ENCODE peak calls at places on chromosomes 12 and 14, in four cellular contexts. One of them, this sample, is unnamed.

GRCh38 chr12:89349814-89350213 is 2.5 kb downstream of the DUSP6 start:
- DNase-seq in HTR-8/SVneo: no peak
- DNase-seq in mammary epithelial cell: peak
- DNase-seq in fibroblast of the aortic adventitia: peak
- DNase-seq in this sample: peak

GRCh38 chr12:3493225-3494049 is 2.4 kb downstream of the PRMT8 start:
- DNase-seq in HTR-8/SVneo: no peak
- DNase-seq in mammary epithelial cell: no peak
- DNase-seq in fibroblast of the aortic adventitia: no peak
- DNase-seq in this sample: no peak

GRCh38 chr14:78790262-78790661 is 620.1 kb downstream of the NRXN3 start:
- DNase-seq in HTR-8/SVneo: no peak
- DNase-seq in mammary epithelial cell: no peak
- DNase-seq in fibroblast of the aortic adventitia: no peak
- DNase-seq in this sample: no peak

GRCh38 chr12:93653712-93654111 is 23.5 kb upstream of the CRADD start:
- DNase-seq in HTR-8/SVneo: no peak
- DNase-seq in mammary epithelial cell: no peak
- DNase-seq in fibroblast of the aortic adventitia: no peak
- DNase-seq in this sample: no peak

GRCh38 chr12:13175499-13175898 is 21.0 kb upstream of the EMP1 start:
- DNase-seq in HTR-8/SVneo: no peak
- DNase-seq in mammary epithelial cell: peak
- DNase-seq in fibroblast of the aortic adventitia: peak
- DNase-seq in this sample: peak

GRCh38 chr12:102484017-102484731 is 3.8 kb upstream of the IGF1 start:
- DNase-seq in HTR-8/SVneo: peak
- DNase-seq in mammary epithelial cell: peak
- DNase-seq in fibroblast of the aortic adventitia: peak
- DNase-seq in this sample: peak

GRCh38 chr12:64332938-64333337 is 57.6 kb downstream of the C12orf56 start:
- DNase-seq in HTR-8/SVneo: no peak
- DNase-seq in mammary epithelial cell: peak
- DNase-seq in fibroblast of the aortic adventitia: no peak
- DNase-seq in this sample: no peak

GRCh38 chr14:80523518-80524117 is 312.3 kb upstream of the DIO2 start:
- DNase-seq in HTR-8/SVneo: no peak
- DNase-seq in mammary epithelial cell: peak
- DNase-seq in fibroblast of the aortic adventitia: peak
- DNase-seq in this sample: peak

GRCh38 chr12:126966498-126966897 is 1300.5 kb upstream of the TMEM132C start:
- DNase-seq in HTR-8/SVneo: no peak
- DNase-seq in mammary epithelial cell: no peak
- DNase-seq in fibroblast of the aortic adventitia: no peak
- DNase-seq in this sample: no peak

GRCh38 chr14:89277229-89277628 is 139.8 kb downstream of the FOXN3 start:
- DNase-seq in HTR-8/SVneo: no peak
- DNase-seq in mammary epithelial cell: no peak
- DNase-seq in fibroblast of the aortic adventitia: no peak
- DNase-seq in this sample: no peak

GRCh38 chr14:67567654-67568053 is 32.4 kb downstream of the PIGH start:
- DNase-seq in HTR-8/SVneo: no peak
- DNase-seq in mammary epithelial cell: no peak
- DNase-seq in fibroblast of the aortic adventitia: no peak
- DNase-seq in this sample: no peak

GRCh38 chr14:99035268-99035667 is 236.7 kb downstream of the BCL11B start:
- DNase-seq in HTR-8/SVneo: no peak
- DNase-seq in mammary epithelial cell: peak
- DNase-seq in fibroblast of the aortic adventitia: peak
- DNase-seq in this sample: no peak

GRCh38 chr12:50572275-50572674 is 67.5 kb downstream of the DIP2B start:
- DNase-seq in HTR-8/SVneo: peak
- DNase-seq in mammary epithelial cell: peak
- DNase-seq in fibroblast of the aortic adventitia: peak
- DNase-seq in this sample: peak

GRCh38 chr14:81301813-81302212 is 81.1 kb upstream of the GTF2A1 start:
- DNase-seq in HTR-8/SVneo: no peak
- DNase-seq in mammary epithelial cell: no peak
- DNase-seq in fibroblast of the aortic adventitia: no peak
- DNase-seq in this sample: no peak

GRCh38 chr12:263574-263973 is 938 bp upstream of the SLC6A13 start:
- DNase-seq in HTR-8/SVneo: peak
- DNase-seq in mammary epithelial cell: no peak
- DNase-seq in fibroblast of the aortic adventitia: no peak
- DNase-seq in this sample: no peak

GRCh38 chr12:112425582-112426382 is 7.0 kb downstream of the PTPN11 start:
- DNase-seq in HTR-8/SVneo: no peak
- DNase-seq in mammary epithelial cell: no peak
- DNase-seq in fibroblast of the aortic adventitia: no peak
- DNase-seq in this sample: no peak

GRCh38 chr12:112792306-112792705 is 758 bp downstream of the RPH3A start:
- DNase-seq in HTR-8/SVneo: no peak
- DNase-seq in mammary epithelial cell: no peak
- DNase-seq in fibroblast of the aortic adventitia: no peak
- DNase-seq in this sample: no peak

GRCh38 chr12:107914460-107914977 is 140.0 kb downstream of the ASCL4 start:
- DNase-seq in HTR-8/SVneo: no peak
- DNase-seq in mammary epithelial cell: no peak
- DNase-seq in fibroblast of the aortic adventitia: no peak
- DNase-seq in this sample: no peak

GRCh38 chr12:50841654-50842531 is 833 bp upstream of the TMPRSS12 start:
- DNase-seq in HTR-8/SVneo: no peak
- DNase-seq in mammary epithelial cell: no peak
- DNase-seq in fibroblast of the aortic adventitia: no peak
- DNase-seq in this sample: no peak

GRCh38 chr12:38895446-38895845 is 9.9 kb downstream of the CPNE8 start:
- DNase-seq in HTR-8/SVneo: no peak
- DNase-seq in mammary epithelial cell: no peak
- DNase-seq in fibroblast of the aortic adventitia: no peak
- DNase-seq in this sample: no peak

GRCh38 chr14:99950191-99950590 is 115.0 kb upstream of the EVL start:
- DNase-seq in HTR-8/SVneo: no peak
- DNase-seq in mammary epithelial cell: no peak
- DNase-seq in fibroblast of the aortic adventitia: no peak
- DNase-seq in this sample: no peak

GRCh38 chr12:50845021-50845647 is 2.4 kb downstream of the TMPRSS12 start:
- DNase-seq in HTR-8/SVneo: no peak
- DNase-seq in mammary epithelial cell: peak
- DNase-seq in fibroblast of the aortic adventitia: peak
- DNase-seq in this sample: no peak

GRCh38 chr14:68938515-68939423 is 40.3 kb downstream of the ACTN1 start:
- DNase-seq in HTR-8/SVneo: no peak
- DNase-seq in mammary epithelial cell: no peak
- DNase-seq in fibroblast of the aortic adventitia: no peak
- DNase-seq in this sample: no peak

GRCh38 chr14:95485222-95485819 is 31.1 kb downstream of the SYNE3 start:
- DNase-seq in HTR-8/SVneo: no peak
- DNase-seq in mammary epithelial cell: no peak
- DNase-seq in fibroblast of the aortic adventitia: no peak
- DNase-seq in this sample: no peak

GRCh38 chr14:61839452-61839851 is 77.2 kb downstream of the SNAPC1 start:
- DNase-seq in HTR-8/SVneo: no peak
- DNase-seq in mammary epithelial cell: no peak
- DNase-seq in fibroblast of the aortic adventitia: peak
- DNase-seq in this sample: no peak

GRCh38 chr14:33676135-33676566 is 274.7 kb downstream of the EGLN3 start:
- DNase-seq in HTR-8/SVneo: peak
- DNase-seq in mammary epithelial cell: peak
- DNase-seq in fibroblast of the aortic adventitia: peak
- DNase-seq in this sample: peak

GRCh38 chr14:52325126-52325525 is 11.0 kb downstream of the PTGER2 start:
- DNase-seq in HTR-8/SVneo: no peak
- DNase-seq in mammary epithelial cell: peak
- DNase-seq in fibroblast of the aortic adventitia: no peak
- DNase-seq in this sample: peak

GRCh38 chr12:103268831-103269514 is 226.8 kb downstream of the C12orf42 start:
- DNase-seq in HTR-8/SVneo: no peak
- DNase-seq in mammary epithelial cell: no peak
- DNase-seq in fibroblast of the aortic adventitia: no peak
- DNase-seq in this sample: no peak

GRCh38 chr12:113479578-113480335 is 8.1 kb upstream of the LHX5 start:
- DNase-seq in HTR-8/SVneo: no peak
- DNase-seq in mammary epithelial cell: no peak
- DNase-seq in fibroblast of the aortic adventitia: peak
- DNase-seq in this sample: peak

GRCh38 chr12:69739287-69740191 is 879 bp downstream of the RAB3IP start:
- DNase-seq in HTR-8/SVneo: peak
- DNase-seq in mammary epithelial cell: peak
- DNase-seq in fibroblast of the aortic adventitia: peak
- DNase-seq in this sample: peak

This sample was measured in fibroblast of gingiva.